ENCODE peak calls at places on chromosomes 2 and 18, in eight cellular contexts. M is tibial artery, O is fibroblast of lung, D is astrocyte of the spinal cord, S is NB4, B is suprapubic skin, U is pancreas, A is foreskin fibroblast. P is an unnamed sample.

GRCh38 chr2:68466361-68466777 is 725 bp downstream of the FBXO48 start:
- DNase-seq in U (no peak), S (peak), O (peak), D (peak), M (no peak), A (peak), B (no peak), P (peak)

GRCh38 chr2:144695661-144696060 is 175.7 kb upstream of the ZEB2 start:
- DNase-seq in S (no peak), U (no peak), O (no peak), D (no peak), M (no peak), B (no peak), A (no peak), P (no peak)

GRCh38 chr2:174048238-174048637 is 83.1 kb upstream of the SP3 start:
- DNase-seq in D (no peak), U (no peak), M (no peak), S (peak), A (no peak), O (no peak), B (no peak), P (peak)

GRCh38 chr2:119028327-119029174 is 86.6 kb downstream of the MARCO start:
- DNase-seq in D (peak), M (no peak), S (peak), B (no peak), A (peak), U (no peak), O (peak), P (peak)

GRCh38 chr2:231644426-231644825 is 51.8 kb downstream of the TEX44 start:
- DNase-seq in S (no peak), M (no peak), B (no peak), O (no peak), D (no peak), A (no peak), U (no peak), P (no peak)

GRCh38 chr2:63465633-63466032 is 122.6 kb downstream of the WDPCP start:
- DNase-seq in U (no peak), S (no peak), B (no peak), A (peak), O (peak), D (peak), M (no peak), P (no peak)

GRCh38 chr2:190533968-190534309 is 583 bp downstream of the NEMP2 start:
- DNase-seq in B (no peak), M (no peak), O (peak), S (peak), U (peak), A (no peak), D (no peak), P (peak)

GRCh38 chr2:178415979-178416378 is 35.0 kb downstream of the PRKRA start:
- DNase-seq in B (no peak), S (no peak), M (no peak), D (no peak), A (no peak), U (no peak), O (no peak), P (no peak)

GRCh38 chr2:214261683-214262082 is 149.2 kb upstream of the VWC2L start:
- DNase-seq in M (no peak), U (no peak), S (no peak), O (no peak), B (no peak), D (no peak), A (peak), P (no peak)

GRCh38 chr2:7508220-7508943 is 591.2 kb downstream of the RNF144A start:
- DNase-seq in M (no peak), A (peak), B (no peak), O (no peak), U (no peak), D (no peak), S (no peak), P (no peak)

GRCh38 chr2:62305421-62306176 is 109.7 kb downstream of the B3GNT2 start:
- DNase-seq in O (no peak), B (no peak), A (no peak), U (no peak), D (no peak), M (no peak), S (peak), P (peak)

GRCh38 chr18:35159782-35160181 is 81.1 kb upstream of the ZNF397 start:
- DNase-seq in A (no peak), D (no peak), O (no peak), B (no peak), S (peak), M (no peak), U (no peak), P (no peak)

GRCh38 chr2:40315684-40316083 is 136.2 kb downstream of the SLC8A1 start:
- DNase-seq in U (no peak), A (peak), D (peak), B (no peak), O (peak), S (no peak), M (no peak), P (no peak)

GRCh38 chr2:178871536-178871935 is 64.3 kb upstream of the TTN start:
- DNase-seq in B (no peak), A (no peak), S (no peak), U (no peak), M (no peak), D (no peak), O (no peak), P (peak)

GRCh38 chr2:164992818-164993217 is 37.5 kb upstream of the SLC38A11 start:
- DNase-seq in M (no peak), U (no peak), A (peak), O (peak), B (no peak), D (peak), S (peak), P (peak)

GRCh38 chr2:235051436-235052260 is 99.8 kb downstream of the SH3BP4 start:
- DNase-seq in A (no peak), S (no peak), D (peak), M (peak), U (no peak), B (no peak), O (no peak), P (no peak)

DNA sequence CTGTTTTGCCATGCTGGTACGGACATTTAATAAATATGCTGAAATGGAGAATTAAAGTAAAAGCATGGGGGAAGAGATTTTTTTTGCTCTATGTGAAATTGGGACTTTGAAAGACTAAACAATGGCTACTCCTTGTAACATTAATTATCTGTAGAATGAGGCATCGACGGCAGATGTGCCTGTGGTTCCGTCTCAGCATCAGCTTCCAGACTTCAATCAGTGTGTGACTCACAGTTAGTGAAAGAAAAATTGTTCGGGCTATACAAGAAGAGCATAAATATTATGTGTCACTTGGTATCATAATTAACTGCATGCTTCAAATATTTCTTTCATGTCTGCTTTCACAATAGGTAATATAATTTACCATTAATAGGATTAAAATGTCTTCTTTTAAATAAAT is 117.0 kb upstream of the SMIM21 start:
- DNase-seq in O (no peak), D (peak), A (peak), B (no peak), M (no peak), U (no peak), S (no peak), P (no peak)
- H3K4me3 ChIP-seq in O (no peak), D (no peak), A (no peak), B (no peak), M (no peak), U (no peak), S (no peak), P (no peak)

GRCh38 chr2:147275943-147276342 is 568.9 kb upstream of the ACVR2A start:
- DNase-seq in B (no peak), U (no peak), S (peak), O (no peak), M (no peak), A (no peak), D (no peak), P (no peak)
- TF ChIP-seq CTCF in B (no peak), U (no peak), S (peak), O (no peak), M (no peak), A (no peak), D (peak), P (no peak)

DNA sequence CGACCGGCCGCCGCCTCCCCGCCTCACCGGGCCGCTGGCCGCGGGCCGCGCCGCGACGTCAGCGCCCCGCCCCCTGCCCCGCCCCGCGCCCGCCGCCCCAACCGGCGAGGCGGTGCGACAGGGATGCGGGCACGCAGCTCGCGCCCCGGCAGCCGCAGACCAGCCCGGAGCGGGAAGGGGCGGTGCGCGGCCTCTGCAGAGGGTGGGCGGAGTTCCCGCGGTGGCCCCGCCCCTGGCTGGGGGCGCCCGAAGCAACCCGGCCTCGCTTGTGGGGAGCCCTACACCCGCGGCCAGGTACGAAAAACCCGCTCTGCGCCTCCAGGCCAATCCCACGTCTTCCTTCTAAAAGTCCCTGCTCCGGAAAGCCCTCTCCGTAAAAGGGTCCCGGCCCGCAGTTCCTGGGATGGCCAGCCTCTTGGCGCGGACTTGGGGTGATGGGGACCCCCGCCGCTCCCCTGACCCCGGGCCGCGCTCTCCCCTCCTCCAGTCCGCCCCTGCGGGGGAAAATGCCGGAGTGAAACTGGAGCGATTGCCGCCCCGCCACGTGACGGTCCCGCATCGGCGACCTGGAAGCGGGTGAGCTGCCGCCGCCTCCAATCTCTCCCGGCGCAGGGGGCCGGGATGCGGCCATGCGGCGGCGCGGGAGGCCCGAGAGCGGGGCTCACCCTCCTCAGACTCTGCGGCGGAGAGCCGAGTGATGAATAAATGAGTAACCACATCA is at the start of gene RAB11FIP5:
- DNase-seq in D (peak), A (peak), O (peak), M (peak), S (peak), U (peak), B (peak), P (peak)
- H3K4me3 ChIP-seq in D (peak), A (peak), O (peak), M (peak), S (peak), U (peak), B (peak), P (peak)

DNA sequence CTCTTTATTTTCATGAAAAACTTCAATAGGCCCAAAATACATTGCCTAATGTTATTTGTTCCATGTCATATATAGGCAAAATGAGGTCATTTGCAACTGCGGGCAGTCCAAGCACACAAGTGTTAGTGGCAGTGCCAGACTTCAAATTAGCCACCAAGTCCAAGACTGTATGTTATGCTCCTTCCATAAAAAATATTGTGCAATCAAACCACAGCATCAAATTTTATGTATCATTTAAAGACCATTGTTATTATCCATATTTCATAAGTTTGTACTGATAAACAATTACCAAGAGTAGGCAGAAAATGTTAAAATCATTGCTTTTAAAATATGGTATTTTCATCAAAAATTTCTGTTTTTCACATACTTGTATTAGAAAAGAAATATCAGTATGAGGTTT is 54.1 kb downstream of the XIRP2 start:
- DNase-seq in A (no peak), U (no peak), O (no peak), S (no peak), D (no peak), M (no peak), B (no peak), P (no peak)
- TF ChIP-seq CTCF in A (no peak), U (no peak), O (no peak), S (no peak), D (no peak), M (no peak), B (no peak), P (no peak)

GRCh38 chr2:191617589-191617988 is 60.3 kb upstream of the NABP1 start:
- DNase-seq in U (no peak), B (no peak), A (no peak), O (no peak), S (peak), D (no peak), M (no peak), P (peak)

GRCh38 chr2:191618046-191618788 is 59.7 kb upstream of the NABP1 start:
- DNase-seq in O (no peak), S (no peak), A (no peak), U (no peak), D (no peak), M (no peak), B (no peak), P (no peak)

GRCh38 chr2:191622374-191623320 is 55.3 kb upstream of the NABP1 start:
- DNase-seq in U (no peak), O (no peak), S (no peak), B (no peak), A (no peak), M (no peak), D (no peak), P (no peak)

GRCh38 chr2:191618789-191619185 is 59.1 kb upstream of the NABP1 start:
- DNase-seq in B (no peak), M (no peak), U (no peak), O (no peak), D (peak), A (no peak), S (no peak), P (no peak)

DNA sequence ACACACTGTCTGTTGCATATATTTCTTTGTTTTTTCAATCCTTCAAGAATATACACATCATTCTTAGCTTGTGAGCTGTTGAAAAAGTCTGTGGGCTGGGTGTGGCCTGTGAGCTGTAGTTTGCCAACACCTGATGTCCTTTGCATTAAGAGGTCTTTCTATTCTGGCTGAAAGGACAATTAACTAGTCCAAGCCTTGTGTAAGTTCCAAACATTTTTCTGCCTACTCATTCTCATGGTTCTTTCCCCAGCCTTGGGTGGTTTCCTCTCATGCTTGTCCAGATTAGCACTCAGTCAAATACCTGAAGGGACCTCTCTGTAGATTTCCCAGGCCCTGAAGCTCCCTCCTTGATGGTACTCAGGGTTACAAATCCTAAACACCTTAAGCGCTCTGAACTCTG is 57.8 kb upstream of the NABP1 start:
- DNase-seq in A (peak), B (no peak), O (no peak), S (no peak), D (peak), U (no peak), M (no peak), P (peak)
- H3K4me3 ChIP-seq in A (no peak), B (no peak), O (no peak), S (no peak), D (no peak), U (no peak), M (no peak), P (no peak)

DNA sequence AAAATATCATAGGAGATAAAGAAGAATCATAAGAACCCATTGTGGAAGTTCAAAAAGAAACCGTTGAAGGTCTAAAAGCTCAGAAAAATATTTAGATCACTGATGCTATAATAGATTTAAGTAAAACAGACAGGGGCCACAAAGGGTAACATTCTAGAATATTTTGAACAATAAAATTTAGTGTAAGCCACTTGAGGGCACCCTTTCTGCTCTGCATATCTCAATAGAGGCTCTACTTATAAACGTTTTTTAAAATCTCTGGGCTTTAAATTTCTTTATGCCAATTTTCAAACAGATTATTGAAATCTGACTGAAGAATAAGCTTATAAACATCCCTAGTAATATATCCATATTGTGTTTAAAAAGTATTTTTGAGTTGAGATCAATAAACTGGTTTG is 57.6 kb upstream of the IL1RL1 start:
- DNase-seq in U (no peak), D (peak), B (no peak), A (peak), O (peak), S (peak), M (no peak), P (no peak)
- TF ChIP-seq CTCF in U (no peak), D (peak), B (no peak), A (no peak), O (peak), S (peak), M (no peak), P (no peak)

GRCh38 chr2:158799181-158799580 is 4.1 kb downstream of the DAPL1 start:
- DNase-seq in U (no peak), S (no peak), D (no peak), O (no peak), A (no peak), B (no peak), M (no peak), P (no peak)

GRCh38 chr2:158796606-158797005 is 1.5 kb downstream of the DAPL1 start:
- DNase-seq in S (no peak), A (no peak), O (no peak), B (no peak), M (no peak), U (no peak), D (no peak), P (no peak)

GRCh38 chr2:158797963-158798700 is 3.0 kb downstream of the DAPL1 start:
- DNase-seq in U (no peak), O (no peak), A (peak), M (no peak), S (no peak), D (peak), B (no peak), P (no peak)

DNA sequence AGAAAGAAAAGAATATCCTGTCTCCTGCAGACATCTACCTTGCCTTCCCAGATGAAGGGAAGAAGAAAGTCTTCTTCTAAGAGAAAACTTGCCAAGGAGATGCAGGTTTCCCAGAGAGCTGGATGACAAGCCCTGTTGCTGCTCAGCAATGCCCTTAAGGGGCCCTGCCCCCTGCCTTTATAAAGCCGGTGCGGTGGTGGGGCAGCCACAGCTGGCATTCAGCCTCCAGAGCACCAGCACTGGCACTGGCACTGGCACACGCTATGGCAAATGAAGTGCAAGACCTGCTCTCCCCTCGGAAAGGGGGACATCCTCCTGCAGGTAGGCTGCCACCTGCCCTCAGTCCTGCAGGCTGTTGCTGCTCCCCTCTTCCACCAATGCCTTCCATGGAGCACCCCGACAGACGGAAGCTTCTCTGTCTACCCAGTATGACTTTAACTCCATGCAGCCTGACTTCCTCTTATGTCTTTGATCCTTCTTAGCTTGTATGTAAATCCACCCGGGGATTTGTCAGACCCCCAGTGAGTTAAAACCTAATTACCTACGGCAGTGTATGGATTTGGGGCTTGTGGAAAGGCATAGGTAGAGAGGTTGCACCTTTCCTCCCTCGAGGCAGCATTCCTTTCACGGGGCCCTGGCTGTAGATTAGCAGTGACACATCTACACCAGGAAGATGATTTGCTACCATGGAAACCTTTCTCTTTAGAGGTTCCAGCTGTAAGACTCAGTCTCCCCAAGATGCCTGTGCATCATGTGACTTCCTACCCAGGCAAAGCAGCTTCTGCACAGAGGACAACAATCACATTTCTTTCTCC is at the start of gene DAPL1:
- DNase-seq in B (no peak), O (no peak), M (no peak), S (peak), U (peak), D (no peak), A (no peak), P (no peak)
- H3K4me3 ChIP-seq in B (peak), O (no peak), M (peak), S (no peak), U (no peak), D (no peak), A (no peak), P (no peak)

GRCh38 chr2:220533485-220533884 is 906.1 kb downstream of the SLC4A3 start:
- DNase-seq in M (no peak), D (no peak), S (peak), A (peak), O (peak), B (no peak), U (no peak), P (peak)

GRCh38 chr2:220544049-220544448 is 916.6 kb downstream of the SLC4A3 start:
- DNase-seq in U (no peak), D (no peak), M (no peak), O (no peak), B (no peak), S (no peak), A (no peak), P (no peak)

GRCh38 chr2:220539481-220539880 is 912.1 kb downstream of the SLC4A3 start:
- DNase-seq in O (no peak), A (no peak), D (no peak), M (no peak), U (no peak), S (no peak), B (no peak), P (no peak)
- TF ChIP-seq CTCF in O (no peak), A (no peak), D (no peak), M (no peak), U (no peak), S (no peak), B (no peak), P (no peak)